ENCODE peak calls at places on chromosomes 1 and 21, in eight cellular contexts. E is A549; N is CD4-positive, CD25-positive, alpha-beta regulatory T cell; M is breast epithelium; B is adipocyte; Z is lung; G is tibial nerve; W is MM.1S. O is an unnamed sample.

GRCh38 chr1:170146861-170147260 is 1.1 kb downstream of the NTMT2 start:
- DNase-seq in E (no peak), N (peak; percentile 18), M (no peak), B (no peak), Z (no peak), G (no peak), W (no peak), O (peak; percentile 4)

GRCh38 chr21:39651206-39651605 is 38.5 kb downstream of the B3GALT5 start:
- DNase-seq in E (no peak), N (no peak), M (no peak), B (peak; percentile 54), Z (no peak), G (no peak), W (no peak), O (no peak)

GRCh38 chr21:43762303-43763128 is 13.6 kb downstream of the CSTB start:
- DNase-seq in E (no peak), N (no peak), M (no peak), B (no peak), Z (no peak), G (no peak), W (no peak), O (no peak)

GRCh38 chr1:238619652-238620051 is 728.9 kb upstream of the ZP4 start:
- DNase-seq in E (no peak), N (no peak), M (no peak), B (no peak), Z (no peak), G (no peak), W (no peak), O (no peak)

GRCh38 chr1:78370779-78371482 is 119.8 kb upstream of the PTGFR start:
- DNase-seq in E (no peak), N (no peak), M (no peak), B (peak; percentile 84), Z (no peak), G (no peak), W (no peak), O (peak; percentile 81)

GRCh38 chr1:228691926-228692325 is 43.4 kb upstream of the RHOU start:
- DNase-seq in E (peak; percentile 69), N (peak; percentile 65), M (peak; percentile 35), B (peak; percentile 53), Z (no peak), G (peak; percentile 52), W (peak; percentile 75), O (peak; percentile 19)

GRCh38 chr1:109611308-109611950 is 8.0 kb downstream of the GNAT2 start:
- DNase-seq in E (no peak), N (no peak), M (no peak), B (no peak), Z (no peak), G (no peak), W (no peak), O (no peak)

GRCh38 chr1:89287182-89288050 is 14.8 kb upstream of the GBP5 start:
- DNase-seq in E (no peak), N (no peak), M (no peak), B (no peak), Z (no peak), G (no peak), W (no peak), O (no peak)

GRCh38 chr1:43648448-43648847 is 1.5 kb upstream of the KDM4A start:
- DNase-seq in E (no peak), N (peak; percentile 20), M (no peak), B (peak; percentile 19), Z (no peak), G (no peak), W (no peak), O (no peak)
- H3K4me3 ChIP-seq in E (no peak overlapping the region), N (no peak overlapping the region), M (no peak overlapping the region), B (no peak overlapping the region), Z (no peak overlapping the region), G (no peak overlapping the region), W (no peak overlapping the region), O (no peak overlapping the region)

GRCh38 chr21:37800496-37801061 is 115.7 kb downstream of the KCNJ6 start:
- DNase-seq in E (no peak), N (no peak), M (no peak), B (no peak), Z (no peak), G (no peak), W (no peak), O (no peak)
- H3K4me1 ChIP-seq in E (no peaks in the 10 kb centered on the region), N (no peaks in the 10 kb centered on the region), M (no peaks in the 10 kb centered on the region), B (no peaks in the 10 kb centered on the region), Z (no peaks in the 10 kb centered on the region), G (no peaks in the 10 kb centered on the region), W (no peaks in the 10 kb centered on the region), O (no peaks in the 10 kb centered on the region)

DNA sequence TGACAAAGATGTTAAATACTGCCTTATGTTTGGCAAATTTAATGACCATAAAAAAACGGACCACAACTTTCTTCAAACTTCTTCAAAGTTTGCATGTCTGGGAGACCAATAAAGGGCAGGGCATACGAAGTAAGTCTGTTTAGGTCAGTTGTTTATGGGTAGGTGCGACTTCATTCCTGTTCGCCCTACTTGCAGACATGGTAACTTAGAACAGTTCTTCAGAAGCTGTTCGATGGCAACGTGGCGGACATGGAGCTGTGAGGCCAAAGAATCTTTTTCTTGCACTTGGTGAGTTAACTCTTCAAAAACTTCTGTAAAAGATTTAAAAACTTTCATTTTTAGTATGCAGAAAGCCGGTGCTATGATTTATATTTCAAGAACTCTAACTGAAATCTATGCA is 25.9 kb downstream of the C21orf91 start:
- DNase-seq in E (no peak), N (no peak), M (no peak), B (no peak), Z (no peak), G (no peak), W (no peak), O (no peak)
- H3K4me3 ChIP-seq in E (no peak overlapping the region), N (peak overlapping the region; percentile 83), M (no peak overlapping the region), B (peak overlapping the region; percentile 74), Z (no peak overlapping the region), G (peak overlapping the region; percentile 19), W (peak overlapping the region; percentile 47), O (no peak overlapping the region)

GRCh38 chr1:43272576-43273571 is 3.1 kb downstream of the TMEM125 start:
- DNase-seq in E (no peak), N (no peak), M (no peak), B (no peak), Z (no peak), G (no peak), W (no peak), O (no peak)

GRCh38 chr1:43275826-43276620 is 6.2 kb downstream of the TMEM125 start:
- DNase-seq in E (no peak), N (no peak), M (no peak), B (no peak), Z (no peak), G (no peak), W (no peak), O (no peak)

GRCh38 chr1:43273708-43274107 is 3.9 kb downstream of the TMEM125 start:
- DNase-seq in E (no peak), N (no peak), M (no peak), B (no peak), Z (no peak), G (no peak), W (no peak), O (no peak)

GRCh38 chr1:43274804-43275180 is 5.0 kb downstream of the TMEM125 start:
- DNase-seq in E (no peak), N (no peak), M (no peak), B (no peak), Z (no peak), G (no peak), W (no peak), O (no peak)

DNA sequence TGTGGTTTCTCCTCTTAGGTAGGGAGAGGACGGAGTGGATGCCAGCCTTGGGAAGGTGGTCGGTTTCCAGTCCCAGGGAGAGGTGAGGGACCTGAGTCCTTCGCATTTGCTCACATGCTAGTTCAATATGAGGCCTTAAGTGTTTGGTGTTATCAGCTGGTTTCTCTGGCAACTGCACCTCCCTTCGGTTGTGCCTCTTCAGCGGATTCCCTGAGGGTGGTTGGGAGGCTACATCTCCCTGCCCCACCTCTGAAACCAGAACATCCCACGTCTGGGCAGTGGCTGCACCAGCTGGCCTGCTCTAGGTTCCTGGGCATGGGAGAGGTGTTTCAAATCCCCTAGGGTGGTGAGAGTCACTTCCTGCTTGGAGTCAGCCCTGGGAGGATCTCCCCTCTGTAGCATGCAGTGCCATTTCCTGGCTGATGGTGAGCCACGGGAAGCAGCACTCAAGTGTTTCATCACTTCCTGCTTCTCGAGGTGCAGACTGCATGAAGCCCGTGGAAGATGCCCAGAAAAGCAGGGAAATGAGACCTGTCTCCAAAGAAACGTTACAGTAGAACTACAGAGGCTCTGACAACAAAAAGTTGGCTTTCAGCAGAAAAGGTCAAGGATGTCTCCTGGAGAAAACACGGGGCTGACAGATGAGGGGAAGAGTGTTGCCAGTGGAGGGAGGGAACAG is 4.5 kb downstream of the TMEM125 start:
- DNase-seq in E (peak; percentile 17), N (peak; percentile 85), M (no peak), B (no peak), Z (peak; percentile 57), G (no peak), W (peak; percentile 18), O (peak; percentile 15)
- H3K4me1 ChIP-seq in E (no peaks in the 10 kb centered on the region), N (peaks cover 11% of the 10 kb centered on the region), M (no peaks in the 10 kb centered on the region), B (no peaks in the 10 kb centered on the region), Z (no peaks in the 10 kb centered on the region), G (peaks cover 4% of the 10 kb centered on the region), W (peaks cover 5% of the 10 kb centered on the region), O (peaks cover 7% of the 10 kb centered on the region)